ENCODE peak calls at places on chromosomes 6 and 20, in seven cellular contexts. S, L, V, T, J, X and Q are unnamed samples.

GRCh38 chr6:15990179-15990578 is 138.7 kb upstream of the MYLIP start:
- DNase-seq in V (no peak), J (no peak), S (no peak), T (no peak), X (no peak), L (no peak), Q (no peak)

GRCh38 chr20:4774209-4774608 is 52.5 kb downstream of the PRND start:
- DNase-seq in J (peak), X (no peak), L (no peak), V (peak), T (no peak), S (no peak), Q (no peak)

GRCh38 chr6:57216235-57217101 is 5.6 kb downstream of the RAB23 start:
- DNase-seq in V (no peak), T (no peak), S (no peak), X (no peak), J (no peak), L (no peak), Q (peak)

GRCh38 chr20:58995461-58996225 is 11.4 kb downstream of the CTSZ start:
- DNase-seq in J (no peak), L (no peak), V (no peak), X (no peak), S (no peak), T (no peak), Q (no peak)

GRCh38 chr6:72783667-72784066 is 161.8 kb downstream of the KCNQ5 start:
- DNase-seq in V (no peak), X (no peak), S (no peak), L (no peak), T (no peak), J (no peak), Q (peak)

GRCh38 chr20:17504326-17504897 is 26.8 kb downstream of the BFSP1 start:
- DNase-seq in S (no peak), J (no peak), T (no peak), X (peak), V (no peak), L (no peak), Q (no peak)

GRCh38 chr20:29297411-29298270 is 1959.8 kb upstream of the DEFB115 start:
- DNase-seq in X (no peak), J (no peak), L (no peak), V (no peak), S (no peak), T (no peak), Q (no peak)

GRCh38 chr6:110341671-110342304 is 16.4 kb downstream of the METTL24 start:
- DNase-seq in V (peak), S (no peak), X (peak), T (no peak), J (peak), L (peak), Q (peak)

GRCh38 chr20:44204832-44205215 is 5.7 kb downstream of the OSER1 start:
- DNase-seq in V (no peak), X (no peak), T (no peak), J (peak), S (no peak), L (no peak), Q (no peak)

GRCh38 chr20:3616250-3616649 is 46.9 kb downstream of the GFRA4 start:
- DNase-seq in T (no peak), X (peak), S (no peak), J (no peak), L (peak), V (no peak), Q (peak)

GRCh38 chr6:52403627-52404026 is 16.5 kb upstream of the EFHC1 start:
- DNase-seq in X (no peak), V (no peak), S (no peak), J (peak), T (no peak), L (no peak), Q (no peak)

GRCh38 chr20:61588356-61589054 is 336.4 kb downstream of the CDH4 start:
- DNase-seq in V (peak), J (no peak), X (no peak), S (no peak), T (no peak), L (peak), Q (peak)

GRCh38 chr6:132820629-132821381 is 6.4 kb downstream of the RPS12 start:
- DNase-seq in S (no peak), X (peak), L (peak), V (peak), T (no peak), J (peak), Q (peak)

GRCh38 chr6:29702519-29703103 is 20.6 kb upstream of the HLA-F start:
- DNase-seq in V (peak), T (peak), X (peak), S (peak), L (peak), J (peak), Q (no peak)

GRCh38 chr20:60477958-60478357 is 519.7 kb downstream of the CDH26 start:
- DNase-seq in S (no peak), J (no peak), T (no peak), V (no peak), L (no peak), X (no peak), Q (no peak)

GRCh38 chr6:166904101-166904746 is 52.1 kb downstream of the RNASET2 start:
- DNase-seq in J (no peak), X (peak), T (peak), L (peak), V (no peak), S (no peak), Q (peak)

GRCh38 chr6:147390909-147391536 is 117.5 kb upstream of the SAMD5 start:
- DNase-seq in V (peak), S (no peak), J (peak), T (peak), L (peak), X (no peak), Q (peak)

GRCh38 chr20:48224531-48224930 is 439.2 kb upstream of the SULF2 start:
- DNase-seq in X (no peak), J (peak), V (no peak), L (no peak), T (no peak), S (no peak), Q (no peak)

GRCh38 chr6:164130585-164130984 is 716.1 kb downstream of the QKI start:
- DNase-seq in V (no peak), L (no peak), S (no peak), X (no peak), T (no peak), J (peak), Q (no peak)

GRCh38 chr20:4108495-4109306 is 93.3 kb upstream of the RNF24 start:
- DNase-seq in S (peak), X (peak), L (peak), T (peak), J (peak), V (peak), Q (peak)

GRCh38 chr6:1390805-1391511 is 1.6 kb downstream of the FOXF2 start:
- DNase-seq in L (peak), J (peak), V (no peak), S (no peak), T (peak), X (peak), Q (peak)

GRCh38 chr20:47032969-47033578 is 138.4 kb downstream of the EYA2 start:
- DNase-seq in J (peak), T (no peak), S (no peak), L (no peak), V (no peak), X (no peak), Q (no peak)

GRCh38 chr6:156933201-156934053 is 156.2 kb downstream of the ARID1B start:
- DNase-seq in T (peak), L (peak), X (peak), S (no peak), J (no peak), V (no peak), Q (no peak)

GRCh38 chr6:119541132-119541905 is 191.8 kb upstream of the MAN1A1 start:
- DNase-seq in L (no peak), S (no peak), J (peak), V (peak), T (no peak), X (no peak), Q (peak)

GRCh38 chr6:51959744-51960383 is 127.5 kb downstream of the PKHD1 start:
- DNase-seq in T (peak), J (peak), X (peak), V (peak), S (peak), L (peak), Q (peak)

GRCh38 chr20:57071283-57071701 is 195.1 kb downstream of the BMP7 start:
- DNase-seq in V (peak), L (peak), S (no peak), T (no peak), X (peak), J (peak), Q (no peak)

GRCh38 chr6:142013875-142014495 is 118.7 kb upstream of the GJE1 start:
- DNase-seq in T (no peak), S (no peak), L (no peak), J (no peak), X (no peak), V (peak), Q (no peak)

GRCh38 chr6:139587469-139587868 is 213.0 kb upstream of the CITED2 start:
- DNase-seq in S (no peak), J (peak), L (peak), X (no peak), V (peak), T (no peak), Q (peak)

GRCh38 chr20:50919567-50919966 is 11.7 kb downstream of the ADNP start:
- DNase-seq in T (no peak), L (no peak), J (peak), V (peak), S (no peak), X (no peak), Q (peak)

GRCh38 chr20:38286586-38287502 is 17.1 kb upstream of the BPI start:
- DNase-seq in T (no peak), X (no peak), L (no peak), V (no peak), S (no peak), J (no peak), Q (no peak)

GRCh38 chr6:14620522-14620921 is 502.9 kb downstream of the CD83 start:
- DNase-seq in T (peak), V (no peak), L (no peak), S (no peak), X (no peak), J (peak), Q (no peak)

GRCh38 chr6:14621518-14621917 is 503.9 kb downstream of the CD83 start:
- DNase-seq in X (no peak), T (no peak), J (no peak), S (no peak), L (no peak), V (no peak), Q (no peak)

GRCh38 chr6:14616611-14617010 is 499.0 kb downstream of the CD83 start:
- DNase-seq in S (no peak), L (no peak), J (no peak), X (no peak), T (no peak), V (no peak), Q (no peak)

GRCh38 chr6:14619419-14619781 is 501.8 kb downstream of the CD83 start:
- DNase-seq in L (no peak), X (no peak), S (no peak), V (no peak), T (no peak), J (no peak), Q (no peak)

GRCh38 chr6:14618759-14619418 is 501.3 kb downstream of the CD83 start:
- DNase-seq in J (no peak), T (no peak), L (no peak), V (no peak), S (no peak), X (no peak), Q (no peak)
- H2AK5ac ChIP-seq in J (no peak), T (peak), L (no peak), V (no peak), S (no peak), X (no peak), Q (no peak)

DNA sequence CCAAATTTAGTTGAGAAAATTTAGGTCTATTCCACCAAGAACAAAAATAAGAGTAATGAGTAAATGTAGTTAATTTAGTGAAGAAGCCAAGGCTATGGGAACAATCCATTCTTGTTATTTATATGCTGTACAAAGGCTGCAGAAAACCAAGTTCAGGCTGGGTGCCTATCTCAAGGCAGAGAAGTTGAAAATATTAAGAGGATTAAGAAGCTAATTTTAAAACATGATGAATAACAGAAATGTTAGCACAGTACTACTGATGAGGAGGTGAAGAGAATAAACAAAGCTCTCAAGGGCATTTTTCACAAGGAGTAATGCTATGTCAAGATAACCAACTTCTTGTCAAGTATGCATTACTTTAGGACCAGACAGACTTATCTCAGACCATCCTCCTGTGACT is 68.6 kb downstream of the RCAN2 start:
- DNase-seq in X (no peak), V (no peak), L (no peak), S (no peak), T (no peak), J (no peak), Q (no peak)
- H2AK5ac ChIP-seq in X (no peak), V (peak), L (no peak), S (no peak), T (no peak), J (no peak), Q (no peak)

GRCh38 chr20:53238121-53238660 is 266.0 kb downstream of the TSHZ2 start:
- DNase-seq in X (no peak), S (no peak), J (peak), T (no peak), V (peak), L (no peak), Q (no peak)

GRCh38 chr20:53245581-53245980 is 273.4 kb downstream of the TSHZ2 start:
- DNase-seq in V (no peak), J (peak), X (no peak), L (no peak), T (no peak), S (no peak), Q (no peak)

GRCh38 chr20:53244711-53245110 is 272.6 kb downstream of the TSHZ2 start:
- DNase-seq in T (no peak), X (no peak), V (peak), J (peak), L (no peak), S (no peak), Q (no peak)

GRCh38 chr20:53247460-53248103 is 275.4 kb downstream of the TSHZ2 start:
- DNase-seq in V (no peak), T (no peak), L (no peak), J (no peak), X (no peak), S (no peak), Q (no peak)

DNA sequence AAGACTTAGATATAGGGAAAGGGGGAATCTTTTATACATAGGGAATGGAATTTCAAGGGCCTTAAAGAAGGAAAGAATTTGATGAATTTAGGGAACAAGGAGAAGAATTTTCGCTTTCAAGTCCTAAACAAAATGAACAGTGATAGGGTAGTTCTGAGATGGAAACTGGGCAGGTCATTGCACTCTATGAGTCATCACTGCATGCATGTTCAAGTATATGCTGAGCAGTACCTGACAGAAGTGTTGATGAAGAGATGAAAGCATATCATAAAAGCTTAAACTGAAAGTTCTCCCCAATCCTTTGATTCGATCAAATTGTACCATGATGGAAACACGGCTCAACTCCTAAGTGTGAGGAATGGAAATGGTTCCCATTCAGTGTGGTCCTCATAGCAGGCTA is 271.0 kb downstream of the TSHZ2 start:
- DNase-seq in J (no peak), X (no peak), L (no peak), S (no peak), T (no peak), V (no peak), Q (no peak)
- H2AK5ac ChIP-seq in J (no peak), X (no peak), L (no peak), S (no peak), T (no peak), V (no peak), Q (no peak)

GRCh38 chr6:67735623-67736022 is 899.5 kb upstream of the ADGRB3 start:
- DNase-seq in J (no peak), T (no peak), S (no peak), L (no peak), X (no peak), V (no peak), Q (no peak)
- H2AK5ac ChIP-seq in J (no peak), T (no peak), S (no peak), L (no peak), X (no peak), V (no peak), Q (no peak)

GRCh38 chr6:2651536-2651935 is 99.2 kb downstream of the MYLK4 start:
- DNase-seq in L (no peak), V (no peak), T (no peak), X (no peak), S (no peak), J (no peak), Q (no peak)
- H2AK5ac ChIP-seq in L (no peak), V (no peak), T (no peak), X (no peak), S (no peak), J (no peak), Q (no peak)

GRCh38 chr20:32179515-32179914 is 28.0 kb downstream of the PLAGL2 start:
- DNase-seq in L (no peak), V (no peak), X (no peak), J (no peak), S (no peak), T (no peak), Q (no peak)
- H2AK5ac ChIP-seq in L (no peak), V (no peak), X (no peak), J (no peak), S (no peak), T (no peak), Q (no peak)

GRCh38 chr20:64280460-64280843 is 24.9 kb downstream of the PCMTD2 start:
- DNase-seq in S (no peak), V (no peak), X (no peak), J (no peak), T (no peak), L (no peak), Q (no peak)

GRCh38 chr20:64279826-64280459 is 24.4 kb downstream of the PCMTD2 start:
- DNase-seq in L (no peak), J (no peak), X (no peak), V (no peak), S (no peak), T (no peak), Q (no peak)

GRCh38 chr20:64273109-64273508 is 17.6 kb downstream of the PCMTD2 start:
- DNase-seq in J (no peak), T (no peak), L (no peak), S (no peak), V (no peak), X (no peak), Q (no peak)

GRCh38 chr20:64277571-64278318 is 22.2 kb downstream of the PCMTD2 start:
- DNase-seq in L (no peak), V (no peak), X (no peak), J (no peak), S (no peak), T (no peak), Q (no peak)

DNA sequence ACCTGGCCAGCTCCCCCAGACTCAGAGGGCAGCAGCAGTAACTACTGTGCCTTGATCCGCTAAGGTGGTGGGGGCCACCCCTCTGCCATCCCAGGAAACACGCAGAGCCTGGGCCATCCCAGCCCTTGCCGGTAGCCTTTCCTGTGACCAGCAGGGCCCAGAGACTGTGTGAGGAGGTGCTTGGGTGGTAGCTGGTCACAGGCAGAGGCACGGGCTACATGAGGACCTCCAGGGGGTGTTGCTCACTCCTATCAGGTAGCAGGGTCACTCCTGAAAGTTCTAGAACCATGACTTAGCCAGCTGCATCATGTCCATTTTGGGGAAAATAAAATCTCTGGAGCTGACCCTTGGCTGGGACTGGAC is 22.8 kb downstream of the PCMTD2 start:
- DNase-seq in T (no peak), V (no peak), L (no peak), J (no peak), X (no peak), S (no peak), Q (no peak)
- H2AK5ac ChIP-seq in T (no peak), V (no peak), L (no peak), J (no peak), X (no peak), S (no peak), Q (no peak)

DNA sequence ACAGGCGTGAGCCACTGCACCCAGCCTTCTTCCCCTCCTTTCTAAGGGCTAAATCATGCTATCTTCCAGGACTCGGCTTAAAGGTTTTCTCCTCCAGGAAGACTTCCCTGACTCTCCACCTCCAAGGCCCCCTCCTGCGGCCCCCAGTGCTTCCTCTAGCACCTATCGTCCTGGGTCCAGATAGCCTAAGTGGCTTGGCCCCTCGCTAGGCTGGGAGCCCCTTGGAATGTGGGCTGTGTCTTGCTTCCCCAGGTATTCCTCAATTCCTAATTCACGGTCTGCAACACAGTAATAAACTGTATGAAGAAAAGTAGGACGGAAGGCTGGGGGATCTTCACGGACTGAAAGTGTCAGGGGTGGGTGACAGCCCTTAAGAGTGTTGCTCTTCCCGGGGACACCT is 36.7 kb downstream of the PIM1 start:
- DNase-seq in T (no peak), X (no peak), V (no peak), S (no peak), J (no peak), L (no peak), Q (no peak)
- H2AK5ac ChIP-seq in T (no peak), X (no peak), V (no peak), S (peak), J (no peak), L (no peak), Q (no peak)